ENCODE peak calls at places on chromosome 11, in six cellular contexts. U, A, Z, M, E and C are unnamed samples.

GRCh38 chr11:128482512-128483191 is 104.7 kb downstream of the ETS1 start:
- DNase-seq in A (no peak), E (peak), Z (no peak), M (peak), U (no peak), C (no peak)

GRCh38 chr11:129258205-129258604 is 66.1 kb upstream of the ARHGAP32 start:
- DNase-seq in Z (no peak), M (no peak), U (no peak), E (no peak), A (no peak), C (no peak)

GRCh38 chr11:134386945-134387344 is 25.1 kb downstream of the B3GAT1 start:
- DNase-seq in A (no peak), M (no peak), Z (no peak), U (no peak), E (no peak), C (no peak)

GRCh38 chr11:29333993-29334780 is 682.6 kb downstream of the KCNA4 start:
- DNase-seq in E (peak), M (peak), Z (peak), U (peak), A (peak), C (no peak)

GRCh38 chr11:67504023-67504949 is 877 bp downstream of the PITPNM1 start:
- DNase-seq in U (peak), E (no peak), Z (no peak), M (peak), A (peak), C (no peak)

GRCh38 chr11:72069787-72070251 is 10.5 kb downstream of the NUMA1 start:
- DNase-seq in E (peak), Z (peak), U (no peak), A (peak), M (peak), C (no peak)

GRCh38 chr11:1341928-1342524 is 32.6 kb upstream of the TOLLIP start:
- DNase-seq in U (no peak), E (peak), M (peak), A (peak), Z (peak), C (no peak)

GRCh38 chr11:96474263-96474662 is 84.5 kb downstream of the JRKL start:
- DNase-seq in A (no peak), M (no peak), E (no peak), U (no peak), Z (no peak), C (no peak)

GRCh38 chr11:64242920-64243854 is 2.3 kb downstream of the FKBP2 start:
- DNase-seq in Z (no peak), M (no peak), E (no peak), U (no peak), A (no peak), C (no peak)

GRCh38 chr11:34840736-34841386 is 75.3 kb downstream of the APIP start:
- DNase-seq in A (no peak), M (peak), U (peak), E (peak), Z (no peak), C (peak)

GRCh38 chr11:33687733-33688479 is 12.7 kb downstream of the C11orf91 start:
- DNase-seq in A (peak), U (peak), E (peak), M (peak), Z (peak), C (peak)

GRCh38 chr11:29616611-29617010 is 400.2 kb downstream of the KCNA4 start:
- DNase-seq in E (no peak), M (peak), A (no peak), Z (peak), U (no peak), C (no peak)

GRCh38 chr11:63682045-63682915 is 980 bp downstream of the RTN3 start:
- DNase-seq in A (peak), Z (no peak), U (no peak), M (no peak), E (no peak), C (no peak)

GRCh38 chr11:12415567-12415966 is 38.2 kb downstream of the PARVA start:
- DNase-seq in M (no peak), Z (no peak), A (no peak), E (no peak), U (no peak), C (no peak)

GRCh38 chr11:97746832-97747231 is 1273.9 kb upstream of the CNTN5 start:
- DNase-seq in Z (no peak), U (no peak), E (no peak), A (no peak), M (no peak), C (no peak)

GRCh38 chr11:118921929-118922744 is 3.6 kb downstream of the BCL9L start:
- DNase-seq in Z (peak), M (peak), E (peak), U (no peak), A (no peak), C (no peak)

GRCh38 chr11:60165538-60165937 is 17.3 kb downstream of the MS4A6A start:
- DNase-seq in U (no peak), E (no peak), M (no peak), A (no peak), Z (no peak), C (no peak)

GRCh38 chr11:130522284-130522961 is 74.0 kb downstream of the ADAMTS15 start:
- DNase-seq in A (peak), U (no peak), Z (peak), E (peak), M (peak), C (no peak)

GRCh38 chr11:107969219-107969618 is 39.5 kb upstream of the CUL5 start:
- DNase-seq in A (peak), E (no peak), M (peak), Z (no peak), U (no peak), C (no peak)

GRCh38 chr11:75133976-75134375 is 16.9 kb upstream of the SLCO2B1 start:
- DNase-seq in A (no peak), E (no peak), Z (no peak), U (no peak), M (no peak), C (no peak)

GRCh38 chr11:58498464-58498863 is 9.4 kb downstream of the OR5B21 start:
- DNase-seq in Z (no peak), M (no peak), A (no peak), U (no peak), E (no peak), C (no peak)

DNA sequence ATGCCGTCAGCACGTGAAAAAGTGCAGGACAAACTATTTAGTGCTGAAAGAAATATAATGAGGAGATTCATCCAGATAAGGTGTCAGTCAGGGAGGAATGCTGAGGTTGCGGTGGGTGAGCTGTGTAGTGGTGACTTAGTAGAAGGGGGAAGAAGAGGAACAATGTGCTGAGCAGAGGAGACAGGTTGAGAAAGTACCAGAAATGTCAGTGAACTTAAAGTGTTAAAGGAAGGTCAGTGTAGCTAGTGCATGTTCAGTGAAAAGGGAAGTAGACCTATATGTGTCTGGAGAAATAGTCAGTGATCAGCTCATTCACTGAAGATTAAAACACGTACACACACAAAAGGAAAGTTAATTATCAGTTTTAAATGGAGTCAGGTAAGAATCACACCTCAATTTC is 237.6 kb upstream of the CCDC179 start:
- DNase-seq in U (no peak), M (no peak), E (no peak), A (no peak), Z (no peak), C (no peak)
- TF ChIP-seq CTCF in U (no peak), M (no peak), E (no peak), A (no peak), Z (no peak), C (no peak)

GRCh38 chr11:31236052-31236652 is 133.4 kb downstream of the DCDC1 start:
- DNase-seq in A (no peak), E (no peak), Z (no peak), U (no peak), M (peak), C (no peak)
- TF ChIP-seq CTCF in A (peak), E (peak), Z (peak), U (no peak), M (peak), C (no peak)

GRCh38 chr11:76248210-76248609 is 41.9 kb upstream of the WNT11 start:
- DNase-seq in M (no peak), U (no peak), Z (no peak), A (peak), E (no peak), C (no peak)
- TF ChIP-seq CTCF in M (peak), U (no peak), Z (peak), A (peak), E (peak), C (peak)

GRCh38 chr11:117806906-117807305 is 9.9 kb upstream of the DSCAML1 start:
- DNase-seq in E (no peak), A (no peak), U (no peak), M (no peak), Z (no peak), C (no peak)

GRCh38 chr11:117805048-117805447 is 8.0 kb upstream of the DSCAML1 start:
- DNase-seq in M (no peak), U (no peak), E (no peak), Z (no peak), A (no peak), C (no peak)

GRCh38 chr11:117808768-117809167 is 11.8 kb upstream of the DSCAML1 start:
- DNase-seq in Z (no peak), A (no peak), M (no peak), U (no peak), E (no peak), C (no peak)

GRCh38 chr11:117807482-117808272 is 10.7 kb upstream of the DSCAML1 start:
- DNase-seq in Z (peak), E (peak), M (peak), A (peak), U (peak), C (no peak)

GRCh38 chr11:117809236-117810055 is 12.4 kb upstream of the DSCAML1 start:
- DNase-seq in U (peak), M (peak), A (peak), Z (peak), E (peak), C (no peak)
- TF ChIP-seq CTCF in U (peak), M (peak), A (peak), Z (peak), E (peak), C (no peak)

GRCh38 chr11:86781546-86781945 is 18.8 kb upstream of the PRSS23 start:
- DNase-seq in M (no peak), A (no peak), U (no peak), Z (no peak), E (no peak), C (no peak)
- TF ChIP-seq CTCF in M (no peak), A (no peak), U (no peak), Z (no peak), E (no peak), C (peak)

GRCh38 chr11:86274503-86274902 is 27.5 kb upstream of the HIKESHI start:
- DNase-seq in Z (no peak), A (no peak), M (no peak), E (no peak), U (no peak), C (no peak)

GRCh38 chr11:86278226-86278625 is 23.8 kb upstream of the HIKESHI start:
- DNase-seq in Z (no peak), A (no peak), U (no peak), E (peak), M (peak), C (no peak)

GRCh38 chr11:86277741-86278140 is 24.3 kb upstream of the HIKESHI start:
- DNase-seq in E (peak), A (no peak), M (no peak), Z (no peak), U (no peak), C (no peak)

GRCh38 chr11:86274999-86275398 is 27.0 kb upstream of the HIKESHI start:
- DNase-seq in A (no peak), U (no peak), M (no peak), Z (no peak), E (no peak), C (no peak)

GRCh38 chr11:86275493-86276370 is 26.3 kb upstream of the HIKESHI start:
- DNase-seq in U (no peak), A (no peak), M (no peak), Z (no peak), E (no peak), C (no peak)
- TF ChIP-seq CTCF in U (no peak), A (no peak), M (peak), Z (peak), E (no peak), C (no peak)